ENCODE peak calls at places on chromosomes 12 and 14, in four cellular contexts. V is cardiac fibroblast, I is BJ, C is AG04450. O is an unnamed sample.

GRCh38 chr14:96581902-96582640 is 79.9 kb downstream of the PAPOLA start:
- DNase-seq in C (no peak), V (no peak), I (no peak), O (peak; percentile 25)

GRCh38 chr12:121438905-121439304 is 39.0 kb downstream of the RNF34 start:
- DNase-seq in C (no peak), V (no peak), I (no peak), O (no peak)

GRCh38 chr12:89343127-89343526 is 9.2 kb downstream of the DUSP6 start:
- DNase-seq in I (no peak), C (no peak), V (peak; percentile 77), O (no peak)

GRCh38 chr12:10759657-10760056 is 36.5 kb upstream of the YBX3 start:
- DNase-seq in C (no peak), V (no peak), I (no peak), O (no peak)

GRCh38 chr12:51020448-51021182 is 5.6 kb downstream of the SLC11A2 start:
- DNase-seq in C (no peak), I (no peak), V (no peak), O (no peak)

GRCh38 chr14:49919825-49920224 is 26.9 kb downstream of the ARF6 start:
- DNase-seq in V (no peak), C (no peak), I (no peak), O (no peak)

GRCh38 chr12:125454786-125455450 is 389.7 kb downstream of the AACS start:
- DNase-seq in V (no peak), I (no peak), C (no peak), O (no peak)

GRCh38 chr12:105466231-105466900 is 135.9 kb downstream of the C12orf75 start:
- DNase-seq in V (peak; percentile 34), C (no peak), I (no peak), O (no peak)

GRCh38 chr12:112900298-112901145 is 6.2 kb upstream of the OAS1 start:
- DNase-seq in I (no peak), C (no peak), V (peak; percentile 56), O (peak; percentile 74)

GRCh38 chr14:106318700-106319099 is 792.3 kb downstream of the TMEM121 start:
- DNase-seq in I (no peak), C (no peak), V (no peak), O (no peak)

GRCh38 chr12:101172316-101172715 is 37.7 kb downstream of the SLC5A8 start:
- DNase-seq in C (no peak), I (no peak), V (peak; percentile 14), O (no peak)

GRCh38 chr14:55382483-55382882 is 29.1 kb downstream of the ATG14 start:
- DNase-seq in C (no peak), V (no peak), I (no peak), O (no peak)

GRCh38 chr12:93126069-93126474 is 197.0 kb upstream of the EEA1 start:
- DNase-seq in I (no peak), V (no peak), C (no peak), O (no peak)

GRCh38 chr12:114848661-114849060 is 164.7 kb upstream of the TBX3 start:
- DNase-seq in C (peak; percentile 56), I (peak; percentile 58), V (peak; percentile 97), O (peak; percentile 41)

GRCh38 chr12:47818382-47818700 is 1.4 kb downstream of the HDAC7 start:
- DNase-seq in V (peak; percentile 47), I (no peak), C (no peak), O (no peak)

GRCh38 chr14:25537846-25538455 is 488.0 kb upstream of the STXBP6 start:
- DNase-seq in V (peak; percentile 1), I (no peak), C (no peak), O (no peak)

GRCh38 chr12:124044809-124045321 is 71.8 kb downstream of the ZNF664 start:
- DNase-seq in V (no peak), C (no peak), I (no peak), O (no peak)

GRCh38 chr14:78195431-78195830 is 25.3 kb downstream of the NRXN3 start:
- DNase-seq in I (no peak), V (no peak), C (no peak), O (no peak)

GRCh38 chr14:76456891-76457586 is 81.1 kb downstream of the ESRRB start:
- DNase-seq in C (no peak), V (no peak), I (no peak), O (no peak)

GRCh38 chr12:54603173-54603814 is 14.8 kb upstream of the PPP1R1A start:
- DNase-seq in I (no peak), C (peak; percentile 18), V (peak; percentile 87), O (peak; percentile 78)

GRCh38 chr12:22101749-22102243 is 55.8 kb downstream of the CMAS start:
- DNase-seq in I (no peak), C (peak; percentile 59), V (peak; percentile 86), O (peak; percentile 86)

GRCh38 chr12:116962783-116963356 is 52.1 kb downstream of the FBXW8 start:
- DNase-seq in I (no peak), V (no peak), C (no peak), O (no peak)

GRCh38 chr12:42790761-42791151 is 201.2 kb upstream of the PRICKLE1 start:
- DNase-seq in I (peak; percentile 68), V (peak; percentile 64), C (no peak), O (peak; percentile 39)

GRCh38 chr14:89912667-89913211 is 41.8 kb downstream of the EFCAB11 start:
- DNase-seq in C (peak; percentile 69), I (peak; percentile 98), V (peak; percentile 99), O (peak; percentile 82)

GRCh38 chr12:27012239-27012981 is 1.8 kb downstream of the TM7SF3 start:
- DNase-seq in V (no peak), I (no peak), C (no peak), O (no peak)

GRCh38 chr12:26119391-26119981 is 5.4 kb downstream of the BHLHE41 start:
- DNase-seq in C (no peak), I (no peak), V (peak; percentile 84), O (peak; percentile 64)

GRCh38 chr14:59895721-59896120 is 24.2 kb upstream of the LRRC9 start:
- DNase-seq in C (no peak), V (no peak), I (no peak), O (no peak)

GRCh38 chr12:109153711-109154434 is 37.5 kb downstream of the ACACB start:
- DNase-seq in V (no peak), C (no peak), I (no peak), O (peak; percentile 5)

GRCh38 chr12:100154472-100155247 is 12.0 kb upstream of the BLTP3B start:
- DNase-seq in V (peak; percentile 77), C (no peak), I (no peak), O (peak; percentile 71)

GRCh38 chr14:100091386-100091785 is 26.2 kb downstream of the EVL start:
- DNase-seq in I (no peak), V (no peak), C (no peak), O (no peak)

GRCh38 chr14:105410642-105411016 is 9.0 kb upstream of the MTA1 start:
- DNase-seq in C (no peak), I (no peak), V (no peak), O (no peak)

GRCh38 chr12:1502441-1502785 is 92.0 kb downstream of the FBXL14 start:
- DNase-seq in I (no peak), V (peak; percentile 30), C (no peak), O (peak; percentile 18)

GRCh38 chr12:67382206-67382871 is 113.2 kb downstream of the CAND1 start:
- DNase-seq in C (no peak), I (peak; percentile 39), V (peak; percentile 71), O (peak; percentile 14)

GRCh38 chr12:123142948-123143752 is 7.7 kb downstream of the PITPNM2 start:
- DNase-seq in I (no peak), C (no peak), V (no peak), O (no peak)

GRCh38 chr12:47783024-47783755 is 10.2 kb downstream of the SLC48A1 start:
- DNase-seq in C (no peak), V (no peak), I (no peak), O (no peak)

GRCh38 chr12:115574831-115575230 is 702.7 kb downstream of the MED13L start:
- DNase-seq in C (no peak), I (no peak), V (no peak), O (no peak)

GRCh38 chr14:87108726-87109125 is 884.3 kb downstream of the GALC start:
- DNase-seq in C (peak; percentile 53), I (peak; percentile 49), V (peak; percentile 43), O (peak; percentile 67)

GRCh38 chr12:59432057-59432456 is 163.8 kb upstream of the SLC16A7 start:
- DNase-seq in C (no peak), I (no peak), V (no peak), O (no peak)

GRCh38 chr12:59429766-59430165 is 166.1 kb upstream of the SLC16A7 start:
- DNase-seq in V (peak; percentile 31), I (no peak), C (peak; percentile 16), O (no peak)

GRCh38 chr12:59425798-59426197 is 170.0 kb upstream of the SLC16A7 start:
- DNase-seq in I (no peak), V (no peak), C (no peak), O (no peak)

GRCh38 chr12:59431266-59431665 is 164.6 kb upstream of the SLC16A7 start:
- DNase-seq in V (peak; percentile 32), I (no peak), C (no peak), O (peak; percentile 16)
- TF ChIP-seq CTCF in V (no peak), I (peak; percentile 39), C (peak; percentile 29), O (peak; percentile 29)

GRCh38 chr14:68906439-68906838 is 72.7 kb downstream of the ACTN1 start:
- DNase-seq in I (no peak), V (no peak), C (no peak), O (no peak)

GRCh38 chr14:68905107-68905895 is 73.8 kb downstream of the ACTN1 start:
- DNase-seq in V (no peak), C (no peak), I (no peak), O (no peak)

GRCh38 chr14:68898248-68899032 is 80.7 kb downstream of the ACTN1 start:
- DNase-seq in C (no peak), V (no peak), I (no peak), O (no peak)

GRCh38 chr14:68899033-68899603 is 80.0 kb downstream of the ACTN1 start:
- DNase-seq in I (no peak), C (no peak), V (no peak), O (no peak)

DNA sequence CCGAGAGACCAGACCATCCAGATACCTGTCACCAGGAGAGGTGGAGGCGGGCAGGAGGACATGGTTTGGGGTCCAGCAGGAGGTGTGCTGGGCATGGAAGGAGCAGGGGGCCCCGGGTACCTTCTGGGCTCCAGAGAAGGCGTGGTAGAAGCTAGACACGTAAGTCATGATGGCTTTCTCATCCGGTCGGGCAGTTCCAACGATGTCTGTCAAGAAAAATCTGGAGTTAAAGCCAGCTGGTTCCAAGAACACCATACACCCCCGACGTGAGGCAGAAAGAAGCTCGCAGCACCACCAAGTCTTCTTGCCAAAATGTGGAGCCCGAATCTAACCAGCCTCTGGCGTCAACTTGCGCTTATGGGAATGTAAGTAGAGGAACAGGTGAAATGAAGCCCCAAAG is 76.7 kb downstream of the ACTN1 start:
- DNase-seq in C (no peak), V (no peak), I (no peak), O (no peak)
- TF ChIP-seq CTCF in C (no peak), V (no peak), I (no peak), O (no peak)

GRCh38 chr12:64582862-64583261 is 27.4 kb upstream of the RASSF3 start:
- DNase-seq in V (no peak), C (no peak), I (no peak), O (no peak)

GRCh38 chr12:64578556-64578955 is 31.7 kb upstream of the RASSF3 start:
- DNase-seq in V (no peak), C (no peak), I (no peak), O (no peak)

GRCh38 chr12:64583395-64584172 is 26.7 kb upstream of the RASSF3 start:
- DNase-seq in V (no peak), C (no peak), I (no peak), O (no peak)

GRCh38 chr12:64582111-64582510 is 28.2 kb upstream of the RASSF3 start:
- DNase-seq in V (no peak), I (no peak), C (no peak), O (no peak)

GRCh38 chr12:64580681-64581080 is 29.6 kb upstream of the RASSF3 start:
- DNase-seq in C (peak; percentile 32), I (no peak), V (no peak), O (no peak)
- TF ChIP-seq CTCF in C (no peak), I (no peak), V (no peak), O (no peak)

GRCh38 chr14:53140585-53140984 is 12.5 kb downstream of the DDHD1 start:
- DNase-seq in C (no peak), V (no peak), I (no peak), O (no peak)
- TF ChIP-seq CTCF in C (no peak), V (no peak), I (no peak), O (no peak)

O was measured in MCF 10A.